ENCODE peak calls at places on chromosomes 4 and X, in six cellular contexts. E, V, Q, J, A and N are unnamed samples.

GRCh38 chrX:63746278-63746677 is 38.7 kb downstream of the ARHGEF9 start:
- DNase-seq in Q (no peak), V (no peak), E (no peak), A (no peak), J (no peak), N (no peak)

GRCh38 chrX:97524340-97524739 is 640.6 kb downstream of the RPA4 start:
- DNase-seq in J (no peak), V (no peak), E (no peak), Q (no peak), A (no peak), N (no peak)

GRCh38 chrX:36963069-36963808 is 44.9 kb upstream of the FAM47C start:
- DNase-seq in A (no peak), V (peak), E (no peak), Q (no peak), J (no peak), N (no peak)

GRCh38 chr4:143302526-143302925 is 34.1 kb upstream of the GAB1 start:
- DNase-seq in Q (no peak), J (no peak), E (no peak), V (no peak), A (no peak), N (no peak)

GRCh38 chrX:15598031-15598430 is 2.7 kb downstream of the ACE2 start:
- DNase-seq in V (no peak), J (no peak), E (no peak), Q (no peak), A (no peak), N (no peak)

GRCh38 chr4:8278009-8278395 is 8.4 kb downstream of the HTRA3 start:
- DNase-seq in A (peak), J (no peak), E (no peak), Q (no peak), V (no peak), N (no peak)

GRCh38 chr4:15976456-15977096 is 13.6 kb upstream of the FGFBP2 start:
- DNase-seq in A (no peak), J (no peak), E (no peak), Q (no peak), V (no peak), N (no peak)

GRCh38 chr4:88286897-88287296 is 2.5 kb upstream of the PPM1K start:
- DNase-seq in V (no peak), Q (no peak), J (no peak), A (no peak), E (no peak), N (no peak)

GRCh38 chr4:174282836-174283506 is 496 bp downstream of the FBXO8 start:
- DNase-seq in J (peak), E (peak), V (peak), Q (no peak), A (peak), N (peak)

GRCh38 chr4:8392591-8393190 is 47.8 kb downstream of the ACOX3 start:
- DNase-seq in Q (no peak), J (no peak), A (no peak), V (no peak), E (no peak), N (no peak)

GRCh38 chr4:23728393-23728792 is 161.5 kb downstream of the PPARGC1A start:
- DNase-seq in V (no peak), Q (no peak), J (no peak), E (no peak), A (no peak), N (no peak)

GRCh38 chr4:25827897-25828296 is 34.9 kb downstream of the SEL1L3 start:
- DNase-seq in Q (no peak), E (no peak), V (no peak), J (no peak), A (no peak), N (no peak)

GRCh38 chr4:19134685-19135084 is 1113.1 kb upstream of the LCORL start:
- DNase-seq in E (no peak), J (no peak), Q (no peak), A (no peak), V (no peak), N (no peak)

GRCh38 chr4:64079316-64079715 is 329.9 kb downstream of the TECRL start:
- DNase-seq in E (no peak), Q (no peak), J (no peak), A (no peak), V (no peak), N (no peak)

GRCh38 chrX:132272826-132273225 is 53.6 kb upstream of the RAP2C start:
- DNase-seq in J (no peak), A (no peak), Q (no peak), E (no peak), V (no peak), N (no peak)

GRCh38 chr4:90030953-90031352 is 96.2 kb upstream of the CCSER1 start:
- DNase-seq in V (no peak), E (no peak), J (no peak), A (no peak), Q (no peak), N (no peak)

GRCh38 chr4:105186701-105187158 is 40.1 kb downstream of the TET2 start:
- DNase-seq in E (no peak), A (no peak), J (no peak), V (no peak), Q (no peak), N (no peak)

GRCh38 chrX:8323356-8323755 is 141.3 kb upstream of the VCX3B start:
- DNase-seq in A (no peak), E (no peak), J (no peak), Q (no peak), V (no peak), N (no peak)

GRCh38 chr4:10074076-10074766 is 42.4 kb downstream of the WDR1 start:
- DNase-seq in Q (no peak), J (no peak), E (no peak), V (no peak), A (no peak), N (no peak)

GRCh38 chrX:121307441-121307840 is 260.0 kb downstream of the GLUD2 start:
- DNase-seq in J (no peak), E (no peak), A (no peak), V (no peak), Q (no peak), N (no peak)

GRCh38 chr4:14871676-14872430 is 130.4 kb upstream of the CPEB2 start:
- DNase-seq in J (peak), A (no peak), V (no peak), E (no peak), Q (no peak), N (no peak)

GRCh38 chr4:22607382-22607781 is 85.4 kb upstream of the GBA3 start:
- DNase-seq in Q (no peak), E (no peak), J (peak), V (no peak), A (no peak), N (no peak)

GRCh38 chrX:17706676-17707075 is 30.6 kb upstream of the SCML1 start:
- DNase-seq in V (no peak), E (no peak), J (peak), Q (no peak), A (no peak), N (no peak)

GRCh38 chrX:34338046-34338445 is 205.9 kb upstream of the FAM47A start:
- DNase-seq in A (no peak), Q (no peak), V (no peak), E (no peak), J (no peak), N (no peak)

GRCh38 chr4:10054571-10055041 is 33.3 kb upstream of the SLC2A9 start:
- DNase-seq in A (no peak), E (no peak), Q (peak), V (no peak), J (peak), N (peak)

GRCh38 chr4:6263541-6264540 is 5.8 kb upstream of the WFS1 start:
- DNase-seq in J (peak), E (no peak), A (peak), V (peak), Q (no peak), N (no peak)

GRCh38 chr4:87005690-87006461 is 71.1 kb downstream of the AFF1 start:
- DNase-seq in V (no peak), A (no peak), Q (no peak), E (no peak), J (no peak), N (no peak)

GRCh38 chr4:87005369-87005689 is 70.5 kb downstream of the AFF1 start:
- DNase-seq in E (no peak), V (no peak), J (no peak), Q (no peak), A (no peak), N (no peak)

GRCh38 chr4:87009095-87009648 is 74.4 kb downstream of the AFF1 start:
- DNase-seq in Q (no peak), A (no peak), V (no peak), J (no peak), E (no peak), N (no peak)

GRCh38 chr4:87007345-87008181 is 72.8 kb downstream of the AFF1 start:
- DNase-seq in A (peak), V (no peak), E (peak), J (no peak), Q (no peak), N (peak)

DNA sequence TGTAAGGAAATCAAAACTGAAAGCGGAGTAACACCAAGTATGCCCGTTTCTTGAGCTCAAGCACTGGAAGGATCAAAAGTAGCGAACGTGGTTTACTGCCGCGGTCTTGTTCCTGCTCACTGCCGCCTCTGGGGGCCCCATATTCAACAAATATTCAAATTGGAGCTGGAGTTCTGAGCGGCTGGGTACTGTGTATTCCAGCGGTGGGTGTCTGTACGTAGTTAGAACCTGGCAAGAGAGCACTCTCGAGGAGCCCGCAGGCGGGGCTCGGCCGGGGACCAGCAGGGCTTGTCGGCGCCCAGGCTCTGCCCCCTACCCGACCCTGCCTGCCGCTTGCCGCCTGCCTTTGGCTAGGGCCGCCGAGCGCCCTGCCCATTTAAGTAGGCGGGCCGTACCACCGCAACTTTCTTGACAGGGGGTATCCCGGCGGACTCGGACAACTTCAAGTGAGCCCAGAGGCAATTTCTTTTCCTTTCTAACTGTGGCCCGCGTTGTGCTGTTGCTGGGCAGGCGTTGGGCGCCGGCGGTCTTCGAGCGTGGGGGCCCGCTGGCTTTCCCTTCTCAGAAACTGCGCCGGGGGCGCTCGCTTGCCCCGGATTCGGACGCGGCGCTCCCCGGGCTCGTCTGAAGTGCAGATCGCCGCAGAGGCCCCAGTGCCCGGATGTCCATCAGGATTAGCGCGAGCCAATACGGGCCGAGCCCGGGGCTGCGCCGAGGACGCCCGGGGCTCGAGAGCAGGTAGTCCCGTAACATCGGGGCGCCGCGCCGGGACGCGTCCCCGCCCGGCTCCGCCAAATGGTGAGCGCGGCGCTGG is 71.9 kb downstream of the AFF1 start:
- DNase-seq in A (peak), V (peak), Q (no peak), J (peak), E (peak), N (peak)
- TF ChIP-seq POLR2A in A (peak), V (peak), Q (no peak), J (peak), E (peak), N (peak)

DNA sequence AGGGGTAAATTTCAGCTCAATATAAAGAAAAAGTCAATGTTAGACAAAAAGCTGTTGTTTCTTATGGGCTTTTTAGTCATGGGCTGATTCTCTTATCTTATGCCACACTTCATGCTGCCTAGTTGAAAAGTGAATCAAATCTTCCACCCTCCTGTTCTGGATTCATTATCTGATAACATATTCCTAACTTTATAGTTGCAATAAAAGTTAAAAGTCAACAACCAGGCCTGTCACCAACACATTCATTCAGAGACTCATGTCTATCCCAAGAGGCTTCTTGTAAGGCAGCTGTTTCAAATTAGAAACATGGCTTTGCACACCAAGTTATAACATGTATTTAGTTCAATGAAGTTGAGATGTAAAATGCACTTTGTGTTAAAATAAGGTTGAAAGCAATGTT is 243.8 kb downstream of the ADAMTS3 start:
- DNase-seq in Q (no peak), V (no peak), A (no peak), E (no peak), J (no peak), N (no peak)
- TF ChIP-seq POLR2AphosphoS5 in Q (no peak), V (no peak), A (no peak), E (no peak), J (no peak), N (no peak)

DNA sequence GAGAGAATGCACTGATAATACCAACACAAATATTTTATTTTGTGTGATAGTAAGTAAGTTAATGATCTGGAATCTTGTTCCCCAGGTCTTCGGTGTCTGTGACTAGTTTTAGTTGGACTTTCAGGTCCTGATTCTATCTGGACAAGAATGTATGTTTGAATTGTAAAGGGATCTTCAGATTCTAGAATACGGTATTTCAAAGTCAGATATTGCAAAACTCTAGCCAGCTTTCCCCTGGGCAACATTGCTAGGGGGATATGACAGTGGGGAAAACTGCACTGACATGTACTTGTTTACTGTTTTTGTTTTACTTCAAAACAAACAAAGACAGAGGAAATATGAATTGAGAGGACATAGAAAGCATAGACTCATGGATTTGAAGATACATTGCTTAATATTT is 489.0 kb downstream of the FAM133A start:
- DNase-seq in J (no peak), Q (no peak), A (no peak), E (no peak), V (no peak), N (no peak)
- TF ChIP-seq POLR2A in J (no peak), Q (no peak), A (no peak), E (no peak), V (no peak), N (no peak)

GRCh38 chrX:154358829-154359228 is 15.6 kb downstream of the FLNA start:
- DNase-seq in J (no peak), V (no peak), E (no peak), Q (no peak), A (no peak), N (no peak)
- TF ChIP-seq POLR2AphosphoS5 in J (no peak), V (no peak), E (no peak), Q (no peak), A (no peak), N (peak)

DNA sequence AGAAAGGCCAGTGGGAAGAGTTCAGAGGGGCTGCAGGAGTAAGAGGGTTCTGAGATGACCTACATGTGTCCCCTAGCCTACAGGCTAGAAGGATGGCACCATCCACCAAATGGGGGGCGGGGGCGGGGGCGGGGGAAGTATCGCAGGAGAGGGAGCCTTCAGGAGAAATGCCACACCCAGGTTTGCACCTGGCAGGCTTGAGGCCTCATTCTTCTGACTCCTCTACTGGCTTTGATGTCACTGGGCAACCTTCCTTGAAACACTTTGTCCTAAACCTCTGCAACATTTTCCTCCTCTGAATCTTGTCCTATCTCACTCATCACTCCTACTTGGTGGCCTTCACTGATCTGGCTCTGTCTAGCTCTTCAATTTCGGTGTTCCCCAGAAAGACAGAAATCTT is 24.0 kb downstream of the CD99L2 start:
- DNase-seq in E (no peak), V (no peak), J (no peak), A (no peak), Q (no peak), N (no peak)
- TF ChIP-seq POLR2A in E (no peak), V (no peak), J (no peak), A (no peak), Q (no peak), N (no peak)

GRCh38 chr4:160319221-160319867 is 1216.5 kb downstream of the RAPGEF2 start:
- DNase-seq in J (no peak), Q (no peak), V (no peak), A (no peak), E (no peak), N (no peak)
- TF ChIP-seq POLR2AphosphoS5 in J (no peak), Q (no peak), V (no peak), A (no peak), E (no peak), N (no peak)

DNA sequence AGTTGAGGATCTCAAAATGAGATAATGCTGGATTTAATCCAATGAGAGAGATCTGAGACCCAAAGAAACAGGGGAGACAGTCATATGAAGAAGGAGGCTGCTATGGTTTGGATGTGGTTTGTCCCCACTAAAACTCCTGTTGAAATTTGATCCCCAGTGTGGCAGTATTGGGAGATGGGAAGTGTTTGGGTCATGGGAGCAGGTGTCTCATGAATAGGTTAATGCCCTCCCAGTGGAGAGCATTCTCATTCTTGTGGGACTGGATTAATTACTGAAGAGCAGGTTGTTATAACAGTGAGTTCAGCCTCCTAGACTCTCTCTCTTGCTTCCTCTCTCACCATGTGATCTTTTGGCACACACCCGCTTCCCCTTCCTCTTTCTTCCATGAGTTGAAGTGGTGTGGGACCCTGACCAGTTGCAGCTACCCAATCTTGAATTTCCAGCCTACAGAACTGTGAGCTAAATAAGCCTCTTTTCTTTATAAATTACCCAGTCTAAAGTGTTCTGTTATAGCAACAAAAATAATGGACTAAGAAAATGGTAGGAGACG is 70.3 kb downstream of the PPEF2 start:
- DNase-seq in Q (no peak), V (no peak), A (no peak), J (no peak), E (no peak), N (no peak)
- TF ChIP-seq POLR2A in Q (no peak), V (no peak), A (no peak), J (no peak), E (no peak), N (no peak)

GRCh38 chrX:154459843-154460242 is 1.8 kb downstream of the PLXNA3 start:
- DNase-seq in J (no peak), E (no peak), Q (no peak), V (no peak), A (no peak), N (no peak)

GRCh38 chrX:154457491-154458115 is 478 bp upstream of the PLXNA3 start:
- DNase-seq in E (no peak), A (peak), V (peak), Q (no peak), J (no peak), N (no peak)

GRCh38 chrX:154458954-154459829 is 1.1 kb downstream of the PLXNA3 start:
- DNase-seq in J (no peak), E (no peak), V (no peak), Q (no peak), A (no peak), N (no peak)

GRCh38 chrX:154460326-154460725 is 2.2 kb downstream of the PLXNA3 start:
- DNase-seq in Q (no peak), E (no peak), A (no peak), V (no peak), J (no peak), N (no peak)

GRCh38 chrX:154458116-154458953 is at the start of gene PLXNA3:
- DNase-seq in A (peak), V (peak), E (no peak), Q (no peak), J (no peak), N (no peak)
- TF ChIP-seq POLR2AphosphoS5 in A (peak), V (peak), E (no peak), Q (no peak), J (no peak), N (peak)

DNA sequence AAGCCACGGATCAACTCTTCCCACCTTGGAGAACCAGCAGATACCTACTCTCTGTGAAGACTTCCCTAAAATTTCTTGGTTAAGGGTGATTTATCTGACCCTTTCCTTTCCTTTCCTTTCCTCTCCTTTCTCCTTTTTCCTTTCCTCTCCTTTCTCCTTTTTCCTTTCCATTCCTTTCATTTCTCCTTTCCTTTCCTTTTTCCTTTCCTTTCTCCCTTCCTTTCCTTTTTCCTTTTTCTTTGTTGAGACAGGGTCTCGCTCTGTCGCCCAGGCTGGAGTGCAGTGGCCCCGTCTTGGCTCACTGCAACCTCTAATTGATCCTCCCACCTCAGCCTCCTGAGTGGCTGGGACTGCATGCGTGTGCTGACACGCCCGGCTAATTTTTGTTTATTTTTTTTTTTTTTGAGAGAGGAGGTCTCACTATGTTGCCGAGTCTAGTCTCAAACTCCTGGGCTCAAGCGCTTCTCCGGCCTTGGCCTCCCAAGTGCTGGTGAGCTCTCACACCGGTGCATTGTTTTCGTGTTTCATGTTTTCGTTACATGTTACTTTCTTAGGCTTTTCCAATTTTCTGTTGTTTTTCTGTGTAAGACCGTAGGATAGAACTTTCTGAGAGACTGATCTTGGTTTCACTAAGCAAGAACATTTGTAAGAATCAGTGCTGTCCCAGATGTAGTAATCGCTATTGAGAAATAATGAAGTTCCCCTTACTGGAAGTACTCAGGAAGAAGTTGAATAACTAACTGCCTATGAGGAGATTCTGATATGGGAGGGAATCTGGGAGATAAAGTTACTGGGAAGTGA is 2.0 kb downstream of the TMEM165 start:
- DNase-seq in E (no peak), Q (no peak), J (no peak), V (no peak), A (no peak), N (no peak)
- TF ChIP-seq POLR2A in E (no peak), Q (no peak), J (no peak), V (no peak), A (no peak), N (peak)